ENCODE peak calls at places on chromosomes 4 and X, in five cellular contexts. One of them, this sample, is unnamed.

GRCh38 chr4:102344520-102344954 is 745 bp downstream of the SLC39A8 start:
- DNase-seq in tibial nerve: peak
- DNase-seq in ascending aorta: no peak
- DNase-seq in HFFc6: no peak
- DNase-seq in gastrocnemius medialis: peak
- DNase-seq in this sample: peak

GRCh38 chr4:69986663-69987062 is 9.1 kb upstream of the STATH start:
- DNase-seq in tibial nerve: no peak
- DNase-seq in gastrocnemius medialis: no peak
- DNase-seq in HFFc6: no peak
- DNase-seq in ascending aorta: no peak
- DNase-seq in this sample: no peak

GRCh38 chr4:174365018-174365587 is 81.4 kb downstream of the CEP44 start:
- DNase-seq in HFFc6: peak
- DNase-seq in tibial nerve: no peak
- DNase-seq in ascending aorta: no peak
- DNase-seq in gastrocnemius medialis: no peak
- DNase-seq in this sample: no peak

GRCh38 chr4:16897991-16898827 is at the start of gene LDB2:
- DNase-seq in ascending aorta: no peak
- DNase-seq in tibial nerve: peak
- DNase-seq in HFFc6: peak
- DNase-seq in gastrocnemius medialis: no peak
- DNase-seq in this sample: no peak

GRCh38 chr4:185222598-185222997 is 13.2 kb downstream of the SNX25 start:
- DNase-seq in gastrocnemius medialis: no peak
- DNase-seq in ascending aorta: no peak
- DNase-seq in tibial nerve: no peak
- DNase-seq in HFFc6: peak
- DNase-seq in this sample: no peak

GRCh38 chr4:166421556-166422156 is 548.6 kb downstream of the TLL1 start:
- DNase-seq in ascending aorta: no peak
- DNase-seq in gastrocnemius medialis: no peak
- DNase-seq in tibial nerve: no peak
- DNase-seq in HFFc6: peak
- DNase-seq in this sample: no peak

GRCh38 chr4:16082424-16083216 is 1.2 kb downstream of the PROM1 start:
- DNase-seq in gastrocnemius medialis: peak
- DNase-seq in ascending aorta: no peak
- DNase-seq in tibial nerve: no peak
- DNase-seq in HFFc6: no peak
- DNase-seq in this sample: no peak

GRCh38 chr4:22635692-22636091 is 57.0 kb upstream of the GBA3 start:
- DNase-seq in gastrocnemius medialis: no peak
- DNase-seq in ascending aorta: no peak
- DNase-seq in tibial nerve: no peak
- DNase-seq in HFFc6: no peak
- DNase-seq in this sample: no peak

GRCh38 chrX:101993335-101993734 is 61.5 kb upstream of the ZMAT1 start:
- DNase-seq in gastrocnemius medialis: no peak
- DNase-seq in ascending aorta: no peak
- DNase-seq in tibial nerve: no peak
- DNase-seq in HFFc6: no peak
- DNase-seq in this sample: no peak

GRCh38 chrX:103734125-103734760 is 23.5 kb downstream of the TMEM31 start:
- DNase-seq in HFFc6: no peak
- DNase-seq in tibial nerve: no peak
- DNase-seq in gastrocnemius medialis: no peak
- DNase-seq in ascending aorta: no peak
- DNase-seq in this sample: no peak

GRCh38 chr4:136967069-136967468 is 565.2 kb downstream of the PCDH18 start:
- DNase-seq in ascending aorta: no peak
- DNase-seq in gastrocnemius medialis: no peak
- DNase-seq in HFFc6: no peak
- DNase-seq in tibial nerve: no peak
- DNase-seq in this sample: no peak
- TF ChIP-seq CTCF in ascending aorta: no peak
- TF ChIP-seq CTCF in gastrocnemius medialis: no peak
- TF ChIP-seq CTCF in HFFc6: no peak
- TF ChIP-seq CTCF in tibial nerve: no peak
- TF ChIP-seq CTCF in this sample: no peak

GRCh38 chr4:4426511-4427477 is 39.9 kb downstream of the NSG1 start:
- DNase-seq in gastrocnemius medialis: no peak
- DNase-seq in tibial nerve: no peak
- DNase-seq in ascending aorta: no peak
- DNase-seq in HFFc6: no peak
- DNase-seq in this sample: no peak
- TF ChIP-seq CTCF in gastrocnemius medialis: no peak
- TF ChIP-seq CTCF in tibial nerve: no peak
- TF ChIP-seq CTCF in ascending aorta: no peak
- TF ChIP-seq CTCF in HFFc6: peak
- TF ChIP-seq CTCF in this sample: no peak

DNA sequence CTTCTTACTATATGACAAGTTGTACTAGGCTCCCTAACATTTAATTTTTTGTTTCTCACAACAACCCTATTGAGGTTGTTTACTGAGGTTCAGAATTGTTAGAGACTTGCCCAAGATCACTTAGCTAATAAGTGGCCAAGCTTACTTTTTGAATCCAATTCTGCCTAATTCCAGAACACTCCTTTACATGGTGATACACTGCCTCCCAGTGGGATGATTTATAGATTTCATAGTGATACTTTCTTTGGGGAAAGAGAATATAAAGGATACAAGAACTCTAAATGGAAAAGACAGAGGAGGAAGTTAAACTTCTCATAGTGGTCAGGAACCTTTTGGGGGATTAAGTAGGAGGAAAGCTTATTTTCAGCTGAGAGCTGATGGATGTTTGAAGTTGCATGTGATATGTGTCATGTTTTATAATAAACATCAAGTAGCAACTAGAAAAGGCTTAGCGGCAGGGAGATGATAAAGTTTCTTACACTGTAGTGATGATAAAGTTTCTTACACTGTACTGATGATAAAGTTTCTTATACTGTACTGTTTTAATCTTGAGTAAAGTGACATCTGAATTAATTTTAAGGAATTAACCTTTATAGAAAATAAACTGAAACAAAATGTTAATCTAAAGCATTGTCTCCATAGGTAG is 15.3 kb downstream of the STAG2 start:
- DNase-seq in ascending aorta: no peak
- DNase-seq in HFFc6: peak
- DNase-seq in tibial nerve: no peak
- DNase-seq in gastrocnemius medialis: no peak
- DNase-seq in this sample: no peak
- TF ChIP-seq CTCF in ascending aorta: peak
- TF ChIP-seq CTCF in HFFc6: peak
- TF ChIP-seq CTCF in tibial nerve: no peak
- TF ChIP-seq CTCF in gastrocnemius medialis: peak
- TF ChIP-seq CTCF in this sample: peak

DNA sequence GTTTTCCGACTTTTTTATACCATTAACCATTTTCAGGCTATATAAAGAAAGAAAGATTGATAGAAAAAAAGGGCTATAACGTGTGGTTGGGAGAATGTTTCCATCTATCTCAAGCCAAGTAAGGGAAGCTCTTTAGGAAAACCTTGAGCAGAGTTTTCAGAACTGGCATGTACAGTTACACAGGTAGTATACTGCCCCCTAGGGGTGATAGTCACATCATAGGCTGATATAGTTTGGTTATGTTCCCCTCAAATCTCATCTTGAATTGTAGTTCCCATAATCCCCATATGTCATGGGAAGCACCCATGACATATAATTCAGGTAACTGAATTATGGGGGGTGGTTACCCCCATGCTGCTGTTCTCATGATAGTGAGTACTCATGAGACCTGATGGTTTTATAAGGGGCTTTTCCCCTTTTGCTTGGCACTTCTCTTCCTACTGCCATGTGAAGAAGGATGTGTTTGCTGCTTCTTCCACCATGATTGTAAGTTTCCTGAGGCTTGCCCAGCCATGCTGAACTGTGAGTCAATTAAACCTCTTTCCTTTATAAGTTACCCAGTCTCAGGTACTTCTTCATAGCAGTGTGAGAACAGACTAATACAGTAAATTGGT is 186.8 kb downstream of the TMA16 start:
- DNase-seq in HFFc6: no peak
- DNase-seq in tibial nerve: peak
- DNase-seq in ascending aorta: no peak
- DNase-seq in gastrocnemius medialis: no peak
- DNase-seq in this sample: no peak
- TF ChIP-seq CTCF in HFFc6: peak
- TF ChIP-seq CTCF in tibial nerve: peak
- TF ChIP-seq CTCF in ascending aorta: peak
- TF ChIP-seq CTCF in gastrocnemius medialis: peak
- TF ChIP-seq CTCF in this sample: peak

DNA sequence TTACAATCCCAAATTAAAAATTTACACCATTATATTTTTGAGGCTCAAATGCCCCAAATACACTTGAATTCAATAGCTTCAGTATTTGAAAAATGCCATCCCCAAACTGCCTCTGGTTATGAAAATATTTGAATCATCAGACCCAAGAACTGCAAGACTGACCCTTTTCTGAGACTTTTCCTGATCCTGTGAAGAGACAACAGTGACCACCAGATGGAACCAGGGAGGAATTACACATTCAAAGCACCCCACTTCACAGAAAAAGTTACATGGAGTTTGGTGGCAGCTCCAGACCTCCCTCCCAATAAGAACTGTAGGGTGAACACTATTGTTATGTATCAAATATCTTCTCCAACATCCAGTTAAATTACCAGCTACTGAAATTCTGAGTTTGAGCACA is 44.0 kb upstream of the SCD5 start:
- DNase-seq in ascending aorta: no peak
- DNase-seq in tibial nerve: no peak
- DNase-seq in HFFc6: peak
- DNase-seq in gastrocnemius medialis: no peak
- DNase-seq in this sample: no peak
- TF ChIP-seq CTCF in ascending aorta: no peak
- TF ChIP-seq CTCF in tibial nerve: peak
- TF ChIP-seq CTCF in HFFc6: peak
- TF ChIP-seq CTCF in gastrocnemius medialis: no peak
- TF ChIP-seq CTCF in this sample: no peak

GRCh38 chr4:9800878-9801277 is 19.4 kb downstream of the DRD5 start:
- DNase-seq in ascending aorta: no peak
- DNase-seq in HFFc6: no peak
- DNase-seq in gastrocnemius medialis: no peak
- DNase-seq in tibial nerve: no peak
- DNase-seq in this sample: no peak

GRCh38 chr4:9808077-9808476 is 26.6 kb downstream of the DRD5 start:
- DNase-seq in tibial nerve: no peak
- DNase-seq in gastrocnemius medialis: no peak
- DNase-seq in HFFc6: no peak
- DNase-seq in ascending aorta: no peak
- DNase-seq in this sample: no peak

GRCh38 chr4:9804918-9805317 is 23.5 kb downstream of the DRD5 start:
- DNase-seq in tibial nerve: no peak
- DNase-seq in gastrocnemius medialis: no peak
- DNase-seq in ascending aorta: no peak
- DNase-seq in HFFc6: no peak
- DNase-seq in this sample: no peak
- TF ChIP-seq CTCF in tibial nerve: no peak
- TF ChIP-seq CTCF in gastrocnemius medialis: no peak
- TF ChIP-seq CTCF in ascending aorta: no peak
- TF ChIP-seq CTCF in HFFc6: no peak
- TF ChIP-seq CTCF in this sample: no peak

GRCh38 chr4:86484241-86484640 is 109.9 kb upstream of the PTPN13 start:
- DNase-seq in ascending aorta: no peak
- DNase-seq in gastrocnemius medialis: no peak
- DNase-seq in tibial nerve: no peak
- DNase-seq in HFFc6: no peak
- DNase-seq in this sample: no peak

GRCh38 chr4:86482296-86482695 is 111.8 kb upstream of the PTPN13 start:
- DNase-seq in gastrocnemius medialis: no peak
- DNase-seq in tibial nerve: no peak
- DNase-seq in ascending aorta: no peak
- DNase-seq in HFFc6: no peak
- DNase-seq in this sample: no peak

GRCh38 chr4:86487738-86488137 is 106.4 kb upstream of the PTPN13 start:
- DNase-seq in ascending aorta: no peak
- DNase-seq in HFFc6: no peak
- DNase-seq in tibial nerve: no peak
- DNase-seq in gastrocnemius medialis: no peak
- DNase-seq in this sample: no peak

GRCh38 chr4:86481429-86481828 is 112.7 kb upstream of the PTPN13 start:
- DNase-seq in gastrocnemius medialis: no peak
- DNase-seq in tibial nerve: no peak
- DNase-seq in HFFc6: no peak
- DNase-seq in ascending aorta: no peak
- DNase-seq in this sample: no peak

GRCh38 chr4:86482851-86483490 is 111.1 kb upstream of the PTPN13 start:
- DNase-seq in gastrocnemius medialis: no peak
- DNase-seq in HFFc6: no peak
- DNase-seq in tibial nerve: no peak
- DNase-seq in ascending aorta: no peak
- DNase-seq in this sample: no peak
- TF ChIP-seq CTCF in gastrocnemius medialis: no peak
- TF ChIP-seq CTCF in HFFc6: peak
- TF ChIP-seq CTCF in tibial nerve: no peak
- TF ChIP-seq CTCF in ascending aorta: no peak
- TF ChIP-seq CTCF in this sample: no peak

DNA sequence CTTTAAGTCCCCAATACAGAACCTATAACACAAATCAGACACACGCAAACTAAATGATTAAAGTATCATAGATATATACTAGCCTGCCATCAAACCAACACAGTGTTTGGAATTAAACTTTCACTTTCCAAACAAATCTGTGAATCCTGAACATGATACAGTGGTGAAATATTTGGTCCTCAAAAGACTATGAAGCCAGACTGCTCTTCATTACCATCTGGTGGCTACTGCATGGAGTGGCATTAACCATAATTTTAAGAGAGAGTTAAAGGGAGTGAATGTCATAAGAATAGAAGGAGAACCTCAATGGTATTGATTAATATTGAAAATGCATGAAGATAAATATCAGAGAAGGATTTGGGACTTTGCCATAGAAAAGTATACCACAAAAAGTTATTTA is 9.2 kb upstream of the GABRA4 start:
- DNase-seq in tibial nerve: no peak
- DNase-seq in gastrocnemius medialis: no peak
- DNase-seq in HFFc6: peak
- DNase-seq in ascending aorta: no peak
- DNase-seq in this sample: no peak
- TF ChIP-seq CTCF in tibial nerve: no peak
- TF ChIP-seq CTCF in gastrocnemius medialis: no peak
- TF ChIP-seq CTCF in HFFc6: peak
- TF ChIP-seq CTCF in ascending aorta: peak
- TF ChIP-seq CTCF in this sample: peak